ENCODE peak calls at places on chromosomes 2 and 18, in nine cellular contexts. B is CD8-positive, alpha-beta memory T cell; V is fibroblast of lung; K is fibroblast of the aortic adventitia; S is mesenchymal stem cell; I is astrocyte of the spinal cord; T is heart right ventricle; H is GM23248; C is mesendoderm. W is an unnamed sample.

GRCh38 chr2:74063486-74063885 is 78.8 kb downstream of the TET3 start:
- DNase-seq in B (no peak), V (peak; percentile 68), K (no peak), S (no peak), I (no peak), T (no peak), H (no peak), C (no peak), W (no peak)

GRCh38 chr2:96245609-96246390 is 20.0 kb downstream of the TMEM127 start:
- DNase-seq in B (no peak), V (peak; percentile 39), K (peak; percentile 84), S (peak; percentile 32), I (peak; percentile 51), T (no peak), H (peak; percentile 47), C (no peak), W (no peak)

GRCh38 chr2:46335966-46336436 is 38.8 kb downstream of the EPAS1 start:
- DNase-seq in B (no peak), V (no peak), K (no peak), S (no peak), I (no peak), T (no peak), H (no peak), C (no peak), W (peak; percentile 58)

GRCh38 chr2:43539991-43540860 is 55.6 kb downstream of the THADA start:
- DNase-seq in B (no peak), V (peak; percentile 100), K (peak; percentile 97), S (peak; percentile 88), I (peak; percentile 82), T (peak; percentile 44), H (peak; percentile 98), C (no peak), W (no peak)

GRCh38 chr18:69447886-69448285 is 47.2 kb downstream of the DOK6 start:
- DNase-seq in B (no peak), V (no peak), K (no peak), S (no peak), I (no peak), T (no peak), H (no peak), C (no peak), W (no peak)

GRCh38 chr18:3441290-3441689 is 8.7 kb upstream of the TGIF1 start:
- DNase-seq in B (no peak), V (peak; percentile 51), K (peak; percentile 14), S (peak; percentile 47), I (peak; percentile 32), T (peak; percentile 37), H (peak; percentile 61), C (peak; percentile 77), W (peak; percentile 19)

GRCh38 chr2:179311071-179311470 is 46.4 kb upstream of the SESTD1 start:
- DNase-seq in B (no peak), V (peak; percentile 77), K (no peak), S (no peak), I (peak; percentile 60), T (no peak), H (no peak), C (no peak), W (peak; percentile 67)

GRCh38 chr18:78984941-78985784 is 5.5 kb downstream of the SALL3 start:
- DNase-seq in B (no peak), V (no peak), K (peak; percentile 3), S (no peak), I (peak; percentile 46), T (no peak), H (no peak), C (peak; percentile 98), W (peak; percentile 8)

GRCh38 chr2:567496-567864 is 109.7 kb downstream of the TMEM18 start:
- DNase-seq in B (no peak), V (no peak), K (no peak), S (no peak), I (no peak), T (no peak), H (no peak), C (no peak), W (no peak)

GRCh38 chr2:3282056-3282998 is 95.3 kb downstream of the EIPR1 start:
- DNase-seq in B (no peak), V (peak; percentile 18), K (no peak), S (no peak), I (peak; percentile 72), T (peak; percentile 42), H (no peak), C (no peak), W (no peak)

GRCh38 chr2:18749912-18750526 is 160.7 kb upstream of the NT5C1B start:
- DNase-seq in B (no peak), V (peak; percentile 79), K (peak; percentile 85), S (peak; percentile 68), I (peak; percentile 73), T (peak; percentile 67), H (peak; percentile 73), C (peak; percentile 41), W (peak; percentile 42)

GRCh38 chr18:28034567-28034966 is 142.4 kb downstream of the CDH2 start:
- DNase-seq in B (no peak), V (no peak), K (no peak), S (no peak), I (no peak), T (no peak), H (no peak), C (no peak), W (no peak)

GRCh38 chr2:40123746-40124145 is 328.1 kb downstream of the SLC8A1 start:
- DNase-seq in B (no peak), V (no peak), K (peak; percentile 32), S (no peak), I (no peak), T (no peak), H (peak; percentile 43), C (no peak), W (no peak)

GRCh38 chr2:219299372-219299760 is 9.8 kb downstream of the PTPRN start:
- DNase-seq in B (no peak), V (no peak), K (no peak), S (no peak), I (no peak), T (no peak), H (no peak), C (no peak), W (no peak)

GRCh38 chr2:14285812-14286211 is 346.7 kb upstream of the LRATD1 start:
- DNase-seq in B (no peak), V (no peak), K (no peak), S (no peak), I (no peak), T (no peak), H (no peak), C (no peak), W (no peak)

GRCh38 chr2:71844967-71845366 is 302.7 kb downstream of the CYP26B1 start:
- DNase-seq in B (no peak), V (no peak), K (no peak), S (no peak), I (no peak), T (no peak), H (no peak), C (no peak), W (no peak)

GRCh38 chr2:28687181-28687580 is 64.4 kb upstream of the PPP1CB start:
- DNase-seq in B (no peak), V (no peak), K (no peak), S (no peak), I (no peak), T (no peak), H (no peak), C (no peak), W (no peak)

GRCh38 chr2:28680657-28681056 is 71.0 kb upstream of the PPP1CB start:
- DNase-seq in B (no peak), V (no peak), K (no peak), S (no peak), I (no peak), T (no peak), H (no peak), C (no peak), W (no peak)

GRCh38 chr2:28681216-28681981 is 70.2 kb upstream of the PPP1CB start:
- DNase-seq in B (peak; percentile 52), V (peak; percentile 35), K (peak; percentile 43), S (peak; percentile 88), I (peak; percentile 70), T (no peak), H (no peak), C (no peak), W (no peak)

GRCh38 chr2:28684142-28684858 is 67.3 kb upstream of the PPP1CB start:
- DNase-seq in B (no peak), V (no peak), K (no peak), S (no peak), I (no peak), T (no peak), H (no peak), C (peak; percentile 69), W (peak; percentile 90)

GRCh38 chr2:28683100-28683706 is 68.4 kb upstream of the PPP1CB start:
- DNase-seq in B (no peak), V (peak; percentile 88), K (peak; percentile 69), S (peak; percentile 93), I (peak; percentile 93), T (peak; percentile 91), H (peak; percentile 89), C (peak; percentile 90), W (peak; percentile 99)
- H3K4me3 ChIP-seq in B (no peak overlapping the region), V (no peak overlapping the region), K (no peak overlapping the region), S (no peak overlapping the region), I (no peak overlapping the region), T (no peak overlapping the region), H (no peak overlapping the region), C (no peak overlapping the region), W (no peak overlapping the region)

DNA sequence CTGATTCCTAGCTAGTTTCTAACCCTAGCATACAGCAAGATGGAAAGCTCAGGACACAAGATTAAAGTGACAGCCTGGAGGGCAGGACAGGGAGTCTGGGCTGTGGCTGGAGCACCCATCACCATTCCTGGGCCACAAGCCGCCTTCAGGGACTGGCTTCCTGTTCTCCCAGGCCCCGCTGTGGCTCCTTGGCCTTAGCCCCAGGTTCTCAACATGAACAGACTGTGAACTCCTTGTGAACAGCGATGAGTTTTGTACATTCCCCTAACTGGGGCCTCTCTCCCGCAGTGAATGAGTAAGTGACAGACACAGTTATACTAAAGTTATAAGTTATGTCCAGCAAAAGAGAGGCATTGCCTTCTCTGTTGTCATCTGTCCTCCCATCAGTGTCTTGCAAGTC is 35.9 kb upstream of the SLC14A1 start:
- DNase-seq in B (no peak), V (peak; percentile 43), K (no peak), S (no peak), I (peak; percentile 57), T (no peak), H (peak; percentile 23), C (no peak), W (no peak)
- H3K4me3 ChIP-seq in B (peak overlapping the region; percentile 66), V (no peak overlapping the region), K (no peak overlapping the region), S (no peak overlapping the region), I (no peak overlapping the region), T (no peak overlapping the region), H (no peak overlapping the region), C (no peak overlapping the region), W (no peak overlapping the region)

DNA sequence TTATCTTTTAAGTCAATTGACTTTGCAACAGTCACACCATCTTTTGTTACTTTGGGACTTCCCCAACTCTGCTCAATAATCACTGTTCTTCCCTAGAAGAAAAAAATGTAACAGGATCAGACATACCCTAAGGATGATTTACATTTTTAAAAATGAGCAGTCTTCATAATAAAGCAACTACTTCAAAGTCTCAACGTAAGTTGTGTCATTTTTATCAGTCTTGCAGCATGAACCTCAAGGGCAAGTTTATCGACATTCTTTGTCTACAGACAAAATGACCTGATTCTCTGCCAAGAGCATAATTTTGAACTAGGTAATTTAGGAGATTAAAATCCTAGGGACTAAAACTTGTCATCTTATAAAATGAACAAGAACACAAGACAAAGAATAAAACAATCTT is 2.3 kb downstream of the HSPD1 start:
- DNase-seq in B (no peak), V (no peak), K (no peak), S (no peak), I (no peak), T (no peak), H (no peak), C (no peak), W (no peak)
- H3K4me3 ChIP-seq in B (peak overlapping the region; percentile 7), V (peak overlapping the region; percentile 96), K (no peak overlapping the region), S (peak overlapping the region; percentile 97), I (no peak overlapping the region), T (no peak overlapping the region), H (peak overlapping the region; percentile 89), C (no peak overlapping the region), W (peak overlapping the region; percentile 80)

GRCh38 chr2:42510191-42510929 is 16.6 kb upstream of the KCNG3 start:
- DNase-seq in B (no peak), V (no peak), K (no peak), S (peak; percentile 16), I (no peak), T (no peak), H (no peak), C (peak; percentile 36), W (peak; percentile 93)
- H3K4me3 ChIP-seq in B (no peak overlapping the region), V (no peak overlapping the region), K (no peak overlapping the region), S (no peak overlapping the region), I (no peak overlapping the region), T (no peak overlapping the region), H (no peak overlapping the region), C (no peak overlapping the region), W (peak overlapping the region; percentile 27)